ENCODE peak calls at places on chromosomes 1 and 21, in five cellular contexts. N, Q, I, G and H are unnamed samples.

GRCh38 chr1:40305451-40305850 is 11.6 kb downstream of the COL9A2 start:
- DNase-seq in N (no peak), Q (no peak), I (no peak), G (peak; percentile 49), H (no peak)

GRCh38 chr1:145892486-145893087 is 6.9 kb upstream of the ANKRD35 start:
- DNase-seq in N (no peak), Q (peak; percentile 52), I (no peak), G (no peak), H (no peak)

GRCh38 chr1:235266325-235266724 is 61.7 kb downstream of the ARID4B start:
- DNase-seq in N (no peak), Q (no peak), I (no peak), G (no peak), H (no peak)

GRCh38 chr1:200620273-200621131 is at the start of gene KIF14:
- DNase-seq in N (peak; percentile 91), Q (peak; percentile 70), I (peak; percentile 91), G (peak; percentile 93), H (peak; percentile 91)

GRCh38 chr1:96722161-96722908 is 751 bp downstream of the PTBP2 start:
- DNase-seq in N (no peak), Q (peak; percentile 37), I (no peak), G (peak; percentile 6), H (peak; percentile 35)

GRCh38 chr21:32185726-32186125 is 93.1 kb downstream of the MIS18A start:
- DNase-seq in N (no peak), Q (no peak), I (no peak), G (no peak), H (no peak)

GRCh38 chr21:44475266-44475665 is 20.0 kb downstream of the LRRC3 start:
- DNase-seq in N (no peak), Q (no peak), I (no peak), G (no peak), H (no peak)

GRCh38 chr1:55015731-55016620 is 17.2 kb downstream of the BSND start:
- DNase-seq in N (no peak), Q (no peak), I (no peak), G (no peak), H (no peak)

GRCh38 chr1:197614916-197615692 is 160.2 kb downstream of the DENND1B start:
- DNase-seq in N (peak; percentile 27), Q (peak; percentile 5), I (no peak), G (peak; percentile 55), H (no peak)

GRCh38 chr1:84300501-84300900 is 1.0 kb upstream of the SAMD13 start:
- DNase-seq in N (no peak), Q (no peak), I (no peak), G (no peak), H (no peak)

GRCh38 chr1:180909462-180909976 is 3.2 kb upstream of the KIAA1614 start:
- DNase-seq in N (no peak), Q (no peak), I (peak; percentile 71), G (no peak), H (no peak)

GRCh38 chr1:241957692-241958494 is at the start of gene BECN2:
- DNase-seq in N (no peak), Q (no peak), I (no peak), G (no peak), H (no peak)

GRCh38 chr1:25875856-25876692 is 566 bp upstream of the PAQR7 start:
- DNase-seq in N (no peak), Q (no peak), I (no peak), G (no peak), H (no peak)

GRCh38 chr21:33378081-33378480 is 25.1 kb upstream of the IFNGR2 start:
- DNase-seq in N (no peak), Q (no peak), I (no peak), G (no peak), H (no peak)

GRCh38 chr1:227794813-227795183 is 20.7 kb upstream of the PRSS38 start:
- DNase-seq in N (no peak), Q (no peak), I (no peak), G (no peak), H (no peak)

GRCh38 chr1:86972262-86972661 is 57.8 kb downstream of the HS2ST1 start:
- DNase-seq in N (no peak), Q (no peak), I (no peak), G (no peak), H (no peak)

GRCh38 chr1:68210829-68211228 is 21.5 kb downstream of the WLS start:
- DNase-seq in N (no peak), Q (no peak), I (no peak), G (no peak), H (no peak)

GRCh38 chr1:154783976-154784375 is 86.1 kb downstream of the KCNN3 start:
- DNase-seq in N (no peak), Q (no peak), I (no peak), G (no peak), H (no peak)